ENCODE peak calls at places on chromosomes 12 and 14, in ten cellular contexts. L is hippocampal formation; B is A673; Z is activated CD4-positive, CD25-positive, alpha-beta regulatory T cell treated with anti-CD3 and anti-CD28 coated beads, Interleukin-2, amount 50 U/mL, for 16 hours; I is brain microvascular endothelial cell; P is SW480; C is D341Med; E is amygdala; N is LoVo; O is skeletal muscle cell. Y is an unnamed sample.

GRCh38 chr12:6689000-6689882 is at the start of gene ZNF384:
- DNase-seq in O (peak; percentile 95), L (peak; percentile 99), N (peak; percentile 100), P (peak; percentile 100), C (peak; percentile 93), B (peak; percentile 99), Z (peak; percentile 93), I (peak; percentile 98), E (peak; percentile 97), Y (peak; percentile 100)

GRCh38 chr14:79668941-79669340 is 542.4 kb downstream of the DIO2 start:
- DNase-seq in P (no peak), C (no peak), I (no peak), Z (no peak), E (no peak), L (no peak), O (no peak), N (no peak), B (no peak), Y (no peak)

GRCh38 chr12:902581-902980 is 46.9 kb downstream of the RAD52 start:
- DNase-seq in B (no peak), P (no peak), I (no peak), O (no peak), Z (no peak), L (no peak), N (no peak), E (no peak), C (no peak), Y (no peak)

GRCh38 chr14:69038449-69039286 is 59.6 kb upstream of the ACTN1 start:
- DNase-seq in N (no peak), O (peak; percentile 98), B (peak; percentile 48), C (peak; percentile 74), L (no peak), I (peak; percentile 95), E (no peak), Z (no peak), P (no peak), Y (no peak)

GRCh38 chr12:55743967-55744931 is 1.3 kb downstream of the GDF11 start:
- DNase-seq in N (no peak), C (no peak), Z (no peak), I (no peak), E (no peak), L (no peak), B (no peak), P (no peak), O (no peak), Y (peak; percentile 35)

GRCh38 chr14:68683326-68683725 is 109.5 kb downstream of the ZFP36L1 start:
- DNase-seq in O (no peak), L (peak; percentile 37), N (no peak), B (peak; percentile 65), E (peak; percentile 20), C (no peak), Z (no peak), P (peak; percentile 71), I (peak; percentile 63), Y (no peak)

GRCh38 chr12:92155733-92156132 is 10.1 kb upstream of the BTG1 start:
- DNase-seq in L (no peak), C (no peak), O (no peak), I (no peak), E (no peak), B (no peak), P (no peak), N (no peak), Z (no peak), Y (no peak)

GRCh38 chr12:124797321-124797720 is 66.3 kb downstream of the SCARB1 start:
- DNase-seq in L (no peak), N (no peak), Z (no peak), C (no peak), I (no peak), E (no peak), O (no peak), P (no peak), B (no peak), Y (no peak)

GRCh38 chr12:109737631-109738030 is 24.0 kb downstream of the FAM222A start:
- DNase-seq in Z (no peak), P (no peak), E (no peak), O (no peak), C (peak; percentile 74), B (no peak), I (no peak), L (no peak), N (no peak), Y (no peak)

GRCh38 chr12:51622564-51622963 is 31.5 kb downstream of the SCN8A start:
- DNase-seq in I (peak; percentile 24), P (no peak), N (no peak), L (no peak), B (peak; percentile 59), C (no peak), O (no peak), Z (no peak), E (no peak), Y (no peak)

GRCh38 chr12:42741771-42742510 is 152.4 kb upstream of the PRICKLE1 start:
- DNase-seq in C (no peak), O (no peak), I (peak; percentile 75), Z (no peak), P (peak; percentile 22), N (no peak), B (no peak), E (no peak), L (no peak), Y (no peak)

GRCh38 chr12:62912644-62913043 is 22.3 kb downstream of the PPM1H start:
- DNase-seq in P (no peak), Z (no peak), C (no peak), L (no peak), O (no peak), B (no peak), I (no peak), E (no peak), N (no peak), Y (no peak)

GRCh38 chr14:22520235-22520634 is 68.8 kb downstream of the DAD1 start:
- DNase-seq in B (peak; percentile 83), I (peak; percentile 57), Z (no peak), O (peak; percentile 34), L (no peak), P (no peak), C (peak; percentile 35), N (no peak), E (no peak), Y (no peak)

GRCh38 chr14:73726025-73726961 is 12.1 kb upstream of the PNMA1 start:
- DNase-seq in P (no peak), Z (no peak), N (no peak), C (no peak), L (no peak), I (no peak), E (no peak), O (no peak), B (no peak), Y (no peak)

GRCh38 chr14:101118746-101119610 is 215.5 kb upstream of the RTL1 start:
- DNase-seq in L (no peak), O (no peak), E (no peak), N (no peak), Z (no peak), I (no peak), P (no peak), B (no peak), C (peak; percentile 17), Y (no peak)

GRCh38 chr12:84697141-84697540 is 215.5 kb downstream of the SLC6A15 start:
- DNase-seq in B (no peak), N (no peak), L (no peak), E (no peak), I (peak; percentile 4), C (no peak), P (no peak), O (no peak), Z (no peak), Y (no peak)

GRCh38 chr14:36443374-36443773 is 76.7 kb downstream of the NKX2-1 start:
- DNase-seq in I (no peak), O (no peak), L (no peak), E (no peak), P (no peak), C (no peak), Z (no peak), N (no peak), B (peak; percentile 27), Y (no peak)

GRCh38 chr12:64675795-64676194 is 65.5 kb downstream of the RASSF3 start:
- DNase-seq in C (no peak), E (no peak), P (peak; percentile 52), I (peak; percentile 28), B (peak; percentile 79), L (no peak), O (no peak), N (peak; percentile 86), Z (no peak), Y (no peak)

GRCh38 chr14:63269561-63270225 is 49.0 kb downstream of the GPHB5 start:
- DNase-seq in E (no peak), C (no peak), L (no peak), N (no peak), O (no peak), Z (no peak), I (no peak), P (no peak), B (no peak), Y (no peak)

GRCh38 chr12:52055781-52056711 is 4.8 kb downstream of the NR4A1 start:
- DNase-seq in O (no peak), N (no peak), E (peak; percentile 68), L (peak; percentile 60), Z (no peak), P (no peak), I (no peak), B (no peak), C (no peak), Y (no peak)

GRCh38 chr14:35339761-35340406 is 47.7 kb downstream of the PSMA6 start:
- DNase-seq in N (no peak), I (no peak), C (no peak), L (no peak), P (no peak), Z (no peak), B (no peak), O (no peak), E (no peak), Y (peak; percentile 58)

GRCh38 chr14:100776681-100777365 is 49.1 kb upstream of the MEG3 start:
- DNase-seq in I (no peak), B (no peak), L (no peak), N (no peak), O (no peak), Z (no peak), C (no peak), E (no peak), P (no peak), Y (no peak)

GRCh38 chr12:33116284-33116683 is 219.7 kb upstream of the PKP2 start:
- DNase-seq in Z (no peak), E (no peak), O (no peak), B (no peak), L (no peak), C (no peak), I (no peak), P (peak; percentile 13), N (no peak), Y (no peak)

GRCh38 chr12:59570134-59570533 is 25.7 kb upstream of the SLC16A7 start:
- DNase-seq in I (peak; percentile 85), Z (no peak), N (peak; percentile 21), O (no peak), C (no peak), E (no peak), B (no peak), P (no peak), L (no peak), Y (no peak)

GRCh38 chr12:127381043-127381668 is 885.8 kb upstream of the TMEM132C start:
- DNase-seq in I (no peak), B (peak; percentile 81), O (no peak), N (peak; percentile 47), E (peak; percentile 55), C (peak; percentile 87), P (peak; percentile 22), Z (no peak), L (peak; percentile 6), Y (peak; percentile 24)

GRCh38 chr12:57208946-57209282 is 7.7 kb upstream of the NXPH4 start:
- DNase-seq in E (peak; percentile 66), B (no peak), Z (no peak), I (no peak), C (no peak), L (peak; percentile 43), N (no peak), O (no peak), P (no peak), Y (no peak)

GRCh38 chr12:57793920-57794319 is 11.3 kb downstream of the TSFM start:
- DNase-seq in N (no peak), E (no peak), Z (no peak), I (peak; percentile 88), L (no peak), P (no peak), O (no peak), B (no peak), C (no peak), Y (no peak)

GRCh38 chr14:57486767-57487379 is 6.8 kb downstream of the CCDC198 start:
- DNase-seq in P (peak; percentile 60), E (no peak), Z (no peak), O (peak; percentile 8), I (peak; percentile 25), C (peak; percentile 65), N (peak; percentile 48), L (no peak), B (peak; percentile 82), Y (peak; percentile 67)